ENCODE peak calls at places on chromosomes 2 and 18, in six cellular contexts. One of them, this sample, is unnamed.

GRCh38 chr2:102033028-102033749 is 41.4 kb downstream of the IL1R2 start:
- DNase-seq in heart left ventricle: peak
- DNase-seq in tibial nerve: peak
- DNase-seq in spleen: peak
- DNase-seq in K562: no peak
- DNase-seq in HCT116: no peak
- DNase-seq in this sample: no peak

GRCh38 chr2:239927424-239927981 is 97.6 kb downstream of the NDUFA10 start:
- DNase-seq in heart left ventricle: no peak
- DNase-seq in tibial nerve: no peak
- DNase-seq in spleen: peak
- DNase-seq in K562: peak
- DNase-seq in HCT116: peak
- DNase-seq in this sample: no peak

GRCh38 chr2:53127061-53127650 is 640.4 kb upstream of the CHAC2 start:
- DNase-seq in heart left ventricle: no peak
- DNase-seq in tibial nerve: no peak
- DNase-seq in spleen: no peak
- DNase-seq in K562: no peak
- DNase-seq in HCT116: no peak
- DNase-seq in this sample: no peak

GRCh38 chr2:46870051-46870839 is 45.4 kb downstream of the MCFD2 start:
- DNase-seq in heart left ventricle: no peak
- DNase-seq in tibial nerve: no peak
- DNase-seq in spleen: no peak
- DNase-seq in K562: no peak
- DNase-seq in HCT116: no peak
- DNase-seq in this sample: no peak

GRCh38 chr2:172200495-172201085 is 97.9 kb upstream of the DLX2 start:
- DNase-seq in heart left ventricle: no peak
- DNase-seq in tibial nerve: no peak
- DNase-seq in spleen: no peak
- DNase-seq in K562: peak
- DNase-seq in HCT116: peak
- DNase-seq in this sample: no peak

GRCh38 chr2:188952901-188953300 is 21.3 kb upstream of the COL3A1 start:
- DNase-seq in heart left ventricle: no peak
- DNase-seq in tibial nerve: no peak
- DNase-seq in spleen: no peak
- DNase-seq in K562: no peak
- DNase-seq in HCT116: no peak
- DNase-seq in this sample: no peak

GRCh38 chr2:66596229-66596628 is 161.3 kb downstream of the MEIS1 start:
- DNase-seq in heart left ventricle: no peak
- DNase-seq in tibial nerve: no peak
- DNase-seq in spleen: no peak
- DNase-seq in K562: no peak
- DNase-seq in HCT116: no peak
- DNase-seq in this sample: no peak

GRCh38 chr18:46343940-46344372 is 239.8 kb downstream of the HAUS1 start:
- DNase-seq in heart left ventricle: peak
- DNase-seq in tibial nerve: peak
- DNase-seq in spleen: peak
- DNase-seq in K562: peak
- DNase-seq in HCT116: no peak
- DNase-seq in this sample: peak

GRCh38 chr2:174430066-174430465 is 34.5 kb downstream of the SCRN3 start:
- DNase-seq in heart left ventricle: no peak
- DNase-seq in tibial nerve: no peak
- DNase-seq in spleen: no peak
- DNase-seq in K562: no peak
- DNase-seq in HCT116: no peak
- DNase-seq in this sample: no peak

GRCh38 chr2:67234443-67234842 is 162.7 kb upstream of the ETAA1 start:
- DNase-seq in heart left ventricle: no peak
- DNase-seq in tibial nerve: no peak
- DNase-seq in spleen: no peak
- DNase-seq in K562: no peak
- DNase-seq in HCT116: no peak
- DNase-seq in this sample: no peak

GRCh38 chr2:33340265-33340664 is 136.2 kb upstream of the RASGRP3 start:
- DNase-seq in heart left ventricle: peak
- DNase-seq in tibial nerve: peak
- DNase-seq in spleen: peak
- DNase-seq in K562: no peak
- DNase-seq in HCT116: no peak
- DNase-seq in this sample: peak

GRCh38 chr2:44937688-44938240 is 3.7 kb upstream of the SIX3 start:
- DNase-seq in heart left ventricle: no peak
- DNase-seq in tibial nerve: no peak
- DNase-seq in spleen: peak
- DNase-seq in K562: peak
- DNase-seq in HCT116: peak
- DNase-seq in this sample: no peak

GRCh38 chr18:58045265-58046086 is 1.4 kb downstream of the NEDD4L start:
- DNase-seq in heart left ventricle: peak
- DNase-seq in tibial nerve: no peak
- DNase-seq in spleen: peak
- DNase-seq in K562: no peak
- DNase-seq in HCT116: peak
- DNase-seq in this sample: no peak

GRCh38 chr2:239904496-239904895 is 120.6 kb downstream of the NDUFA10 start:
- DNase-seq in heart left ventricle: no peak
- DNase-seq in tibial nerve: no peak
- DNase-seq in spleen: no peak
- DNase-seq in K562: no peak
- DNase-seq in HCT116: no peak
- DNase-seq in this sample: no peak

GRCh38 chr18:25594351-25594750 is 242.4 kb upstream of the ZNF521 start:
- DNase-seq in heart left ventricle: no peak
- DNase-seq in tibial nerve: no peak
- DNase-seq in spleen: no peak
- DNase-seq in K562: no peak
- DNase-seq in HCT116: no peak
- DNase-seq in this sample: no peak

GRCh38 chr2:63301481-63301880 is 250.9 kb downstream of the OTX1 start:
- DNase-seq in heart left ventricle: no peak
- DNase-seq in tibial nerve: no peak
- DNase-seq in spleen: no peak
- DNase-seq in K562: no peak
- DNase-seq in HCT116: no peak
- DNase-seq in this sample: no peak

GRCh38 chr18:58863539-58864145 is 1.0 kb upstream of the ZNF532 start:
- DNase-seq in heart left ventricle: peak
- DNase-seq in tibial nerve: no peak
- DNase-seq in spleen: peak
- DNase-seq in K562: no peak
- DNase-seq in HCT116: no peak
- DNase-seq in this sample: peak

GRCh38 chr2:235545369-235546150 is 51.7 kb downstream of the AGAP1 start:
- DNase-seq in heart left ventricle: no peak
- DNase-seq in tibial nerve: no peak
- DNase-seq in spleen: peak
- DNase-seq in K562: no peak
- DNase-seq in HCT116: no peak
- DNase-seq in this sample: no peak

GRCh38 chr18:3624818-3625716 is 175.1 kb downstream of the TGIF1 start:
- DNase-seq in heart left ventricle: peak
- DNase-seq in tibial nerve: peak
- DNase-seq in spleen: no peak
- DNase-seq in K562: peak
- DNase-seq in HCT116: peak
- DNase-seq in this sample: no peak

GRCh38 chr18:3624546-3624817 is 174.5 kb downstream of the TGIF1 start:
- DNase-seq in heart left ventricle: no peak
- DNase-seq in tibial nerve: no peak
- DNase-seq in spleen: no peak
- DNase-seq in K562: peak
- DNase-seq in HCT116: no peak
- DNase-seq in this sample: no peak

GRCh38 chr18:3626927-3627240 is 176.9 kb downstream of the TGIF1 start:
- DNase-seq in heart left ventricle: no peak
- DNase-seq in tibial nerve: no peak
- DNase-seq in spleen: no peak
- DNase-seq in K562: no peak
- DNase-seq in HCT116: no peak
- DNase-seq in this sample: no peak

GRCh38 chr18:3625717-3626091 is 175.7 kb downstream of the TGIF1 start:
- DNase-seq in heart left ventricle: no peak
- DNase-seq in tibial nerve: no peak
- DNase-seq in spleen: no peak
- DNase-seq in K562: no peak
- DNase-seq in HCT116: no peak
- DNase-seq in this sample: no peak

GRCh38 chr18:3623769-3624545 is 174.0 kb downstream of the TGIF1 start:
- DNase-seq in heart left ventricle: peak
- DNase-seq in tibial nerve: peak
- DNase-seq in spleen: no peak
- DNase-seq in K562: peak
- DNase-seq in HCT116: peak
- DNase-seq in this sample: peak
- TF ChIP-seq POLR2A in heart left ventricle: no peak
- TF ChIP-seq POLR2A in tibial nerve: no peak
- TF ChIP-seq POLR2A in spleen: no peak
- TF ChIP-seq POLR2A in K562: peak
- TF ChIP-seq POLR2A in HCT116: no peak
- TF ChIP-seq POLR2A in this sample: peak

GRCh38 chr2:168461178-168461941 is 5.3 kb downstream of the CERS6 start:
- DNase-seq in heart left ventricle: no peak
- DNase-seq in tibial nerve: no peak
- DNase-seq in spleen: no peak
- DNase-seq in K562: no peak
- DNase-seq in HCT116: no peak
- DNase-seq in this sample: no peak

GRCh38 chr2:168459256-168459655 is 3.2 kb downstream of the CERS6 start:
- DNase-seq in heart left ventricle: no peak
- DNase-seq in tibial nerve: no peak
- DNase-seq in spleen: no peak
- DNase-seq in K562: no peak
- DNase-seq in HCT116: no peak
- DNase-seq in this sample: no peak

GRCh38 chr2:168462543-168463045 is 6.5 kb downstream of the CERS6 start:
- DNase-seq in heart left ventricle: no peak
- DNase-seq in tibial nerve: no peak
- DNase-seq in spleen: no peak
- DNase-seq in K562: no peak
- DNase-seq in HCT116: no peak
- DNase-seq in this sample: no peak

GRCh38 chr2:168460561-168460960 is 4.5 kb downstream of the CERS6 start:
- DNase-seq in heart left ventricle: no peak
- DNase-seq in tibial nerve: no peak
- DNase-seq in spleen: no peak
- DNase-seq in K562: no peak
- DNase-seq in HCT116: no peak
- DNase-seq in this sample: no peak

GRCh38 chr2:168461942-168462331 is 5.9 kb downstream of the CERS6 start:
- DNase-seq in heart left ventricle: no peak
- DNase-seq in tibial nerve: no peak
- DNase-seq in spleen: no peak
- DNase-seq in K562: no peak
- DNase-seq in HCT116: no peak
- DNase-seq in this sample: no peak
- TF ChIP-seq CTCF in heart left ventricle: no peak
- TF ChIP-seq CTCF in tibial nerve: no peak
- TF ChIP-seq CTCF in spleen: no peak
- TF ChIP-seq CTCF in K562: no peak
- TF ChIP-seq CTCF in HCT116: peak
- TF ChIP-seq CTCF in this sample: no peak

DNA sequence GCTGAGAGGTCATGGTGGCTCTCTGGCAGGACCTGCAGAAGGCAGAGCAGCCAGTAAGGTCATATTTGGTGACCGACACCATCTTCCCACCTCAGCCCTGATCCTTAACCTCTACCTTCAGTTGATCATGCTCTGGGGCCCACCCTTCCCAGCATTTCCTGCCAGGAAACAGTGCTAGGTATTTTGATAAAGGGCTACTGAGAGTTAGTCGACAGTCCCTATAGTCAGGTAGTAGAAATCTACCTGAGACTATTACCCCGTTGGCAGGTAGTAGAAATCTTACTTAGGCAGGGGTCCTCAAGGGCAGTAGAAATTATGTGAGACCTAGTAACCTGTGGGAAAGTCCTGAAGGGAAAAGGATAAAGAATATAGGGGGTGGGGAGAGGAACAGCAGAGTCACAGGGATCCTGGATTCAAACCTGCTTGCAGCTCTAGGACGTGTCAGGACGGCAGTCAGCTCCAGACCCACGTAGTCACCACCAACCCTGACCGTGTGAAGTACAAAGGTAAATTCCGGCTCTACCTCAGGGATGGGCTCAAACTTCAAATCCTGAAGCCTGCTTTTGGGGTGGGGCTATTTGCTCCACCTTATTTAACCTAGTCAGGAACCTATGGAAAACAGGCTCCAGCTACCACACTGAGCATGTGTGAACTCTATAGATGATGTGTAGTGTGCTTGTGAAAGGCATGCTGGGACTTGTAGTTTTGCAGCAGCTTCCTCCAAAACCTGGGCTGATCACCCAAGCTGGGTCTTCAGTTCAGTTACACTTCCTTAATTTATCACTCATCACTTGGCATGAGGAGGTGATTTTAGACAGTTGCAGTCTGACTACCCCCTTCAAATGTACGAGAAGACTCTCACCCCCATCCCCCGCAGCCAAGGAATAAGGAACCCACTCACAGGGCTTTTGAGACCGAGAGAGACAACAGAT is at the start of gene DQX1:
- DNase-seq in heart left ventricle: no peak
- DNase-seq in tibial nerve: no peak
- DNase-seq in spleen: peak
- DNase-seq in K562: peak
- DNase-seq in HCT116: no peak
- DNase-seq in this sample: no peak
- TF ChIP-seq POLR2A in heart left ventricle: no peak
- TF ChIP-seq POLR2A in tibial nerve: no peak
- TF ChIP-seq POLR2A in spleen: no peak
- TF ChIP-seq POLR2A in K562: peak
- TF ChIP-seq POLR2A in HCT116: no peak
- TF ChIP-seq POLR2A in this sample: no peak

DNA sequence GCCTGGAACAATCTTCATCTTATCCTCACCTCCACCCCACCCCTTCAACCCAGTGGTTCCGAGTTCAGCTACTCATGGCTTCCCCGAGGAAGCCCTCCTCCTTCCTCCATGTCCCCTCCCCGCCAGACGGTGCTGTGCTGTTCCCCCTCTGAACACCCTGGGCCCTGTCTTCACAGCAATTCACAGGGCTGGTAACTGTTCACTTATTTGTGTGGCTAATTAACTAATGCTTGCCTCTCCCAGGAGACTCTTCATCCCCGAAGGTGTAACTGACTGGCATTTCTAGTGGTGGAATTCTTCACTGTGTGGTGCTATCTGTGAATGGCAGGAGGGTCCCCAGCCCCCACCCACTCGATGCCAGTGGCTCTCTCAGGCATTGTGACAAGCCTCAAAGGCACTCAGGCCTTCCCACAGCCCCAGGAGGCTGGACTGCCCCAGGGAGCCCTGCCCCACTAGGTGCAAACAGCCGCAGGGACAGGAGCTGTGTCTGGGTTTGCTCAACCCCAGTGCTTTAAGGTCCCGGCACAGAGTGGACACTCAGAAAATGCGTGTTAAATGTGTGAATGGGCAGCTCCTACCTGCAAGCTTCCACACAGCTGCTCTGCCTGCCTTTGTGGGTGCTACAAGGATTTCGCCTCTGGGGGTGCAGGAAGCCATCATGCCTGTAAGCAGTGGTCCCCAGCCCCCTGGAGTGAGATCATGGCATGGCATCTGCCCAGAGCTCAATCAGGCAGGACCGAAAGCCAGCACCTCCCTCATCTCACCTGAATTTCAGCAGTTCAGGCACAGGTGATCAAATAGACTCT is 133.6 kb upstream of the ID2 start:
- DNase-seq in heart left ventricle: no peak
- DNase-seq in tibial nerve: no peak
- DNase-seq in spleen: peak
- DNase-seq in K562: no peak
- DNase-seq in HCT116: no peak
- DNase-seq in this sample: no peak
- TF ChIP-seq CTCF in heart left ventricle: no peak
- TF ChIP-seq CTCF in tibial nerve: no peak
- TF ChIP-seq CTCF in spleen: no peak
- TF ChIP-seq CTCF in K562: no peak
- TF ChIP-seq CTCF in HCT116: no peak
- TF ChIP-seq CTCF in this sample: no peak